ENCODE peak calls at places on chromosomes 16 and 17, in nine cellular contexts. H, V, Y, R, F, D, B, Q and E are unnamed samples.

GRCh38 chr17:76089680-76090516 is 10.9 kb downstream of the ZACN start:
- DNase-seq in H (no peak), V (no peak), Y (no peak), R (no peak), F (no peak), D (no peak), B (no peak), Q (no peak), E (no peak)

GRCh38 chr16:66853261-66854139 is 9.3 kb downstream of the CA7 start:
- DNase-seq in H (no peak), V (no peak), Y (no peak), R (no peak), F (no peak), D (no peak), B (no peak), Q (no peak), E (no peak)

GRCh38 chr17:50397919-50398285 is 579 bp upstream of the LRRC59 start:
- DNase-seq in H (no peak), V (no peak), Y (no peak), R (no peak), F (no peak), D (no peak), B (no peak), Q (no peak), E (no peak)

GRCh38 chr17:37848690-37849616 is 75.3 kb upstream of the TBC1D3K start:
- DNase-seq in H (no peak), V (no peak), Y (no peak), R (no peak), F (no peak), D (no peak), B (peak; percentile 97), Q (peak; percentile 16), E (no peak)

GRCh38 chr17:42517516-42517915 is 18.5 kb upstream of the NAGLU start:
- DNase-seq in H (peak; percentile 83), V (peak; percentile 83), Y (peak; percentile 87), R (peak; percentile 56), F (peak; percentile 50), D (peak; percentile 73), B (peak; percentile 91), Q (peak; percentile 87), E (peak; percentile 57)

GRCh38 chr17:37158290-37158689 is 209.5 kb downstream of the AATF start:
- DNase-seq in H (no peak), V (no peak), Y (no peak), R (no peak), F (no peak), D (no peak), B (no peak), Q (no peak), E (no peak)

GRCh38 chr16:15607700-15608396 is 35.1 kb downstream of the MARF1 start:
- DNase-seq in H (no peak), V (no peak), Y (peak; percentile 78), R (no peak), F (no peak), D (no peak), B (peak; percentile 35), Q (no peak), E (no peak)

GRCh38 chr17:44105483-44105882 is 18.0 kb downstream of the HDAC5 start:
- DNase-seq in H (no peak), V (no peak), Y (no peak), R (no peak), F (no peak), D (no peak), B (no peak), Q (no peak), E (no peak)

GRCh38 chr16:69217433-69217832 is 30.5 kb downstream of the SNTB2 start:
- DNase-seq in H (no peak), V (no peak), Y (no peak), R (no peak), F (no peak), D (no peak), B (peak; percentile 62), Q (no peak), E (no peak)

GRCh38 chr16:77238593-77238992 is 39.4 kb downstream of the SYCE1L start:
- DNase-seq in H (no peak), V (no peak), Y (no peak), R (no peak), F (peak; percentile 34), D (no peak), B (peak; percentile 30), Q (no peak), E (no peak)

GRCh38 chr17:56679148-56679766 is 85.8 kb downstream of the NOG start:
- DNase-seq in H (peak; percentile 23), V (no peak), Y (no peak), R (peak; percentile 46), F (peak; percentile 11), D (no peak), B (peak; percentile 39), Q (no peak), E (no peak)

GRCh38 chr17:5191541-5192417 is at the start of gene ZNF594:
- DNase-seq in H (peak; percentile 96), V (peak; percentile 94), Y (peak; percentile 98), R (peak; percentile 90), F (peak; percentile 95), D (peak; percentile 97), B (peak; percentile 94), Q (peak; percentile 99), E (peak; percentile 92)

GRCh38 chr17:4593021-4593797 is 8.9 kb downstream of the SMTNL2 start:
- DNase-seq in H (no peak), V (no peak), Y (no peak), R (no peak), F (no peak), D (no peak), B (no peak), Q (no peak), E (no peak)

GRCh38 chr17:79203016-79203415 is 128.4 kb downstream of the ENGASE start:
- DNase-seq in H (no peak), V (no peak), Y (no peak), R (no peak), F (no peak), D (no peak), B (no peak), Q (no peak), E (no peak)

GRCh38 chr16:51880776-51881175 is 666.2 kb downstream of the TOX3 start:
- DNase-seq in H (no peak), V (no peak), Y (no peak), R (no peak), F (no peak), D (no peak), B (peak; percentile 89), Q (no peak), E (no peak)

GRCh38 chr17:17719199-17719940 is 38.1 kb downstream of the RAI1 start:
- DNase-seq in H (no peak), V (no peak), Y (no peak), R (no peak), F (no peak), D (no peak), B (no peak), Q (no peak), E (no peak)

GRCh38 chr17:43020789-43021738 is 1.1 kb downstream of the VAT1 start:
- DNase-seq in H (peak; percentile 54), V (no peak), Y (peak; percentile 81), R (peak; percentile 39), F (peak; percentile 39), D (peak; percentile 32), B (peak; percentile 71), Q (no peak), E (peak; percentile 46)

GRCh38 chr17:81833921-81834830 is 674 bp downstream of the PPP1R27 start:
- DNase-seq in H (no peak), V (no peak), Y (no peak), R (no peak), F (no peak), D (no peak), B (no peak), Q (no peak), E (no peak)

GRCh38 chr16:28930652-28931051 is 1.1 kb upstream of the CD19 start:
- DNase-seq in H (no peak), V (no peak), Y (no peak), R (peak; percentile 75), F (peak; percentile 50), D (no peak), B (no peak), Q (no peak), E (no peak)

GRCh38 chr17:62565817-62566216 is 61.7 kb upstream of the MRC2 start:
- DNase-seq in H (no peak), V (no peak), Y (no peak), R (no peak), F (no peak), D (no peak), B (peak; percentile 90), Q (no peak), E (no peak)

GRCh38 chr17:40180694-40181093 is 3.4 kb downstream of the RAPGEFL1 start:
- DNase-seq in H (no peak), V (no peak), Y (no peak), R (no peak), F (no peak), D (no peak), B (no peak), Q (no peak), E (no peak)

GRCh38 chr17:59330314-59330942 is 1.0 kb upstream of the YPEL2 start:
- DNase-seq in H (peak; percentile 32), V (no peak), Y (peak; percentile 49), R (peak; percentile 37), F (no peak), D (no peak), B (no peak), Q (no peak), E (peak; percentile 27)

GRCh38 chr16:57051696-57052228 is 40.6 kb upstream of the CPNE2 start:
- DNase-seq in H (no peak), V (no peak), Y (no peak), R (no peak), F (no peak), D (no peak), B (no peak), Q (no peak), E (no peak)

GRCh38 chr16:86292171-86292775 is 218.1 kb upstream of the FOXF1 start:
- DNase-seq in H (no peak), V (no peak), Y (no peak), R (no peak), F (no peak), D (no peak), B (no peak), Q (no peak), E (no peak)

GRCh38 chr17:19398301-19399181 is 11.6 kb upstream of the MFAP4 start:
- DNase-seq in H (no peak), V (no peak), Y (peak; percentile 72), R (no peak), F (peak; percentile 33), D (no peak), B (peak; percentile 31), Q (no peak), E (no peak)